ENCODE peak calls at places on chromosomes 5 and 9, in five cellular contexts. W, A, L, N and U are unnamed samples.

GRCh38 chr5:15241216-15241821 is 258.7 kb upstream of the FBXL7 start:
- DNase-seq in N (no peak), W (no peak), L (no peak), A (no peak), U (no peak)

GRCh38 chr5:74288448-74289109 is 351.9 kb downstream of the ENC1 start:
- DNase-seq in A (no peak), L (no peak), N (no peak), W (no peak), U (no peak)

GRCh38 chr5:54672867-54673266 is 155.3 kb downstream of the SNX18 start:
- DNase-seq in A (no peak), N (no peak), L (no peak), W (no peak), U (no peak)

GRCh38 chr5:168552146-168552545 is 23.0 kb downstream of the FBLL1 start:
- DNase-seq in W (no peak), N (no peak), L (peak), A (no peak), U (peak)

GRCh38 chr9:106324596-106325280 is 538.2 kb upstream of the ZNF462 start:
- DNase-seq in W (no peak), N (no peak), A (no peak), L (no peak), U (no peak)

GRCh38 chr9:6645153-6646027 is at the start of gene GLDC:
- DNase-seq in L (no peak), W (peak), N (peak), A (peak), U (no peak)

GRCh38 chr5:15285901-15286583 is 213.9 kb upstream of the FBXL7 start:
- DNase-seq in L (peak), W (no peak), N (no peak), A (no peak), U (peak)

GRCh38 chr9:105832311-105832710 is 138.0 kb downstream of the TMEM38B start:
- DNase-seq in W (no peak), L (no peak), A (no peak), N (no peak), U (no peak)

GRCh38 chr5:10233011-10233410 is 16.7 kb downstream of the ATPSCKMT start:
- DNase-seq in W (no peak), L (no peak), A (no peak), N (no peak), U (no peak)

GRCh38 chr9:33992622-33993021 is 56.1 kb downstream of the UBAP2 start:
- DNase-seq in L (no peak), A (no peak), N (no peak), W (no peak), U (no peak)

GRCh38 chr5:96577909-96578308 is 84.3 kb upstream of the CAST start:
- DNase-seq in N (no peak), W (no peak), L (no peak), A (no peak), U (no peak)

GRCh38 chr5:33105521-33105941 is 335.2 kb upstream of the TARS1 start:
- DNase-seq in W (no peak), N (no peak), A (no peak), L (peak), U (no peak)

GRCh38 chr5:144166696-144167095 is 3.8 kb downstream of the YIPF5 start:
- DNase-seq in A (no peak), N (no peak), W (no peak), L (no peak), U (no peak)

GRCh38 chr9:132439153-132439552 is 29.1 kb downstream of the CFAP77 start:
- DNase-seq in L (no peak), W (no peak), A (no peak), N (no peak), U (no peak)

GRCh38 chr5:176653401-176653800 is 6.1 kb downstream of the TSPAN17 start:
- DNase-seq in L (no peak), W (peak), A (no peak), N (no peak), U (no peak)

GRCh38 chr9:132637351-132637750 is 32.4 kb downstream of the DDX31 start:
- DNase-seq in L (no peak), W (no peak), N (no peak), A (no peak), U (no peak)

GRCh38 chr9:135857371-135857786 is 50.0 kb downstream of the CAMSAP1 start:
- DNase-seq in W (no peak), N (no peak), L (no peak), A (no peak), U (peak)

GRCh38 chr5:81183811-81184748 is 49.0 kb upstream of the CKMT2 start:
- DNase-seq in A (no peak), N (no peak), W (no peak), L (no peak), U (no peak)

GRCh38 chr5:177994063-177994462 is 2.0 kb downstream of the PROP1 start:
- DNase-seq in A (no peak), N (no peak), L (no peak), W (no peak), U (no peak)

GRCh38 chr5:76602094-76602726 is 21.0 kb downstream of the F2RL2 start:
- DNase-seq in W (no peak), L (no peak), N (no peak), A (no peak), U (no peak)